ENCODE peak calls at places on chromosome 22, in six cellular contexts. One of them, this sample, is unnamed.

GRCh38 chr22:39220450-39220849 is 24.3 kb downstream of the PDGFB start:
- DNase-seq in tibial artery: no peak
- DNase-seq in retina: no peak
- DNase-seq in T1000: no peak
- DNase-seq in uterus: no peak
- DNase-seq in pulmonary artery endothelial cell: no peak
- DNase-seq in this sample: no peak

GRCh38 chr22:45435544-45436139 is 22.1 kb downstream of the RIBC2 start:
- DNase-seq in uterus: peak
- DNase-seq in retina: peak
- DNase-seq in tibial artery: peak
- DNase-seq in pulmonary artery endothelial cell: peak
- DNase-seq in T1000: peak
- DNase-seq in this sample: peak

GRCh38 chr22:45549739-45550138 is 47.1 kb downstream of the FBLN1 start:
- DNase-seq in pulmonary artery endothelial cell: no peak
- DNase-seq in retina: no peak
- DNase-seq in tibial artery: no peak
- DNase-seq in T1000: no peak
- DNase-seq in uterus: no peak
- DNase-seq in this sample: no peak

GRCh38 chr22:30643055-30643875 is 7.7 kb downstream of the SLC35E4 start:
- DNase-seq in pulmonary artery endothelial cell: no peak
- DNase-seq in retina: no peak
- DNase-seq in T1000: no peak
- DNase-seq in tibial artery: no peak
- DNase-seq in uterus: no peak
- DNase-seq in this sample: no peak

GRCh38 chr22:23984430-23984829 is 4.5 kb downstream of the GSTT2 start:
- DNase-seq in uterus: no peak
- DNase-seq in T1000: no peak
- DNase-seq in tibial artery: no peak
- DNase-seq in retina: no peak
- DNase-seq in pulmonary artery endothelial cell: no peak
- DNase-seq in this sample: no peak

GRCh38 chr22:29148036-29148435 is 57.7 kb upstream of the EMID1 start:
- DNase-seq in retina: no peak
- DNase-seq in tibial artery: peak
- DNase-seq in uterus: no peak
- DNase-seq in T1000: no peak
- DNase-seq in pulmonary artery endothelial cell: no peak
- DNase-seq in this sample: peak

GRCh38 chr22:23313791-23314567 is 133.7 kb downstream of the BCR start:
- DNase-seq in tibial artery: no peak
- DNase-seq in uterus: no peak
- DNase-seq in T1000: no peak
- DNase-seq in retina: no peak
- DNase-seq in pulmonary artery endothelial cell: no peak
- DNase-seq in this sample: no peak

GRCh38 chr22:43400449-43400848 is 11.4 kb upstream of the MPPED1 start:
- DNase-seq in uterus: no peak
- DNase-seq in retina: no peak
- DNase-seq in pulmonary artery endothelial cell: no peak
- DNase-seq in T1000: no peak
- DNase-seq in tibial artery: no peak
- DNase-seq in this sample: no peak

GRCh38 chr22:46326066-46326680 is 9.3 kb upstream of the TRMU start:
- DNase-seq in retina: no peak
- DNase-seq in pulmonary artery endothelial cell: no peak
- DNase-seq in tibial artery: no peak
- DNase-seq in T1000: no peak
- DNase-seq in uterus: no peak
- DNase-seq in this sample: no peak

GRCh38 chr22:36258750-36259619 is 6.1 kb downstream of the APOL1 start:
- DNase-seq in T1000: no peak
- DNase-seq in pulmonary artery endothelial cell: peak
- DNase-seq in retina: peak
- DNase-seq in uterus: peak
- DNase-seq in tibial artery: no peak
- DNase-seq in this sample: peak

GRCh38 chr22:38353142-38353629 is 36.0 kb upstream of the CSNK1E start:
- DNase-seq in pulmonary artery endothelial cell: no peak
- DNase-seq in retina: peak
- DNase-seq in uterus: peak
- DNase-seq in tibial artery: peak
- DNase-seq in T1000: peak
- DNase-seq in this sample: peak

GRCh38 chr22:46073683-46074504 is 76.4 kb upstream of the PPARA start:
- DNase-seq in retina: no peak
- DNase-seq in T1000: no peak
- DNase-seq in uterus: peak
- DNase-seq in pulmonary artery endothelial cell: no peak
- DNase-seq in tibial artery: peak
- DNase-seq in this sample: no peak

GRCh38 chr22:45235851-45236342 is 4.8 kb downstream of the KIAA0930 start:
- DNase-seq in T1000: no peak
- DNase-seq in tibial artery: peak
- DNase-seq in uterus: no peak
- DNase-seq in retina: no peak
- DNase-seq in pulmonary artery endothelial cell: no peak
- DNase-seq in this sample: no peak

GRCh38 chr22:31106001-31106571 is 1.3 kb downstream of the SELENOM start:
- DNase-seq in retina: no peak
- DNase-seq in tibial artery: peak
- DNase-seq in uterus: peak
- DNase-seq in pulmonary artery endothelial cell: no peak
- DNase-seq in T1000: no peak
- DNase-seq in this sample: no peak

This sample was measured in H9.